ENCODE peak calls at places on chromosomes 3 and 15, in six cellular contexts. E, O, B, D, U and R are unnamed samples.

GRCh38 chr15:29364429-29365078 is 94.9 kb upstream of the NSMCE3 start:
- DNase-seq in U (no peak), D (peak; percentile 4), B (peak; percentile 86), O (peak; percentile 33), E (no peak), R (no peak)

GRCh38 chr3:69085543-69086132 is 901 bp downstream of the ARL6IP5 start:
- DNase-seq in E (no peak), D (no peak), O (no peak), B (no peak), U (no peak), R (peak; percentile 35)

GRCh38 chr3:141330235-141330634 is 38.1 kb upstream of the ZBTB38 start:
- DNase-seq in E (no peak), D (no peak), U (peak; percentile 38), B (no peak), O (no peak), R (no peak)

GRCh38 chr3:15815696-15816095 is 17.9 kb upstream of the ANKRD28 start:
- DNase-seq in B (peak; percentile 88), O (peak; percentile 21), E (no peak), U (no peak), D (peak; percentile 30), R (peak; percentile 9)

GRCh38 chr15:63380828-63381282 is 791 bp downstream of the CA12 start:
- DNase-seq in O (no peak), B (no peak), E (no peak), D (no peak), U (no peak), R (no peak)

GRCh38 chr3:32410367-32411246 is 19.0 kb downstream of the CMTM7 start:
- DNase-seq in B (no peak), O (no peak), U (no peak), D (no peak), E (no peak), R (no peak)

GRCh38 chr3:127218457-127218922 is 25.6 kb downstream of the PRR23E start:
- DNase-seq in D (no peak), U (no peak), E (no peak), O (no peak), B (no peak), R (no peak)

GRCh38 chr15:61685513-61685912 is 374.7 kb downstream of the VPS13C start:
- DNase-seq in E (no peak), U (no peak), O (no peak), B (no peak), D (no peak), R (no peak)

GRCh38 chr15:43105077-43105769 is 615 bp downstream of the UBR1 start:
- DNase-seq in O (peak; percentile 7), U (peak; percentile 34), D (peak; percentile 9), E (no peak), B (peak; percentile 5), R (peak; percentile 21)

GRCh38 chr15:65077981-65078352 is 1.4 kb downstream of the KBTBD13 start:
- DNase-seq in O (peak; percentile 91), U (no peak), D (no peak), B (no peak), E (no peak), R (peak; percentile 61)

GRCh38 chr15:69403611-69404010 is 10.5 kb upstream of the KIF23 start:
- DNase-seq in O (no peak), D (no peak), B (peak; percentile 94), U (no peak), E (no peak), R (no peak)

GRCh38 chr15:40930430-40931299 is 1.5 kb downstream of the DLL4 start:
- DNase-seq in B (peak; percentile 51), U (peak; percentile 83), D (peak; percentile 47), E (no peak), O (no peak), R (peak; percentile 86)

DNA sequence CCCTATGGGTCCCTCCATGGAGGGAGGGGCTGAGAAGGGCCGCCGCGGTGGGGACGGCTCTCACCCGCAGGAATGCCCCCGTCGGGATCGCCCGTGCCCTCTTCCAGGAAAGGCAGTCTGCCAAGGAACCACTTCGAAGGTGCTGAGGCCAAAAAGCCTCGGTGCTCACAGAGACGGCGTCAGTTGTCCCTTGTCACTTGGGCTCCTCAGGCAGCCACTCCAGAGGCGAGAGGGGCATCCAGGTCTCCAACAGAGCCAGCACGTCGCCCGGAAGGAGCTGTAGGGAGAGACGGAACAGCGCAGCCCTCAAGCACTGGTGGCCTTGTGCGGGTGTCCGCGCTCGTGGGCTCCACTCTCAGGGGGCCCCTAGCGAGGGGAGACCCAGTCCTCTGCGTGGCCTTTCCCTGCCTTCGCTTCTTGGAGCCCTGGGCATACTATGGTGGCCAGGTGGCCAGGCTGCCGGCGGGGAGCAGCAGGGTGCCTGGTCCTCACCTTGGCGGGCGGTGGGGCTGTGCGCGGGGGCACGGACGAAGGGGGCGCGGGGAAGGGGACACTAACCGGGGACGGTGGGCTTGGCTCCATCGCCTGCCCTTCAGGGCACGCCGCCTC is 994 bp downstream of the MESP1 start:
- DNase-seq in B (no peak), D (no peak), E (no peak), U (no peak), O (no peak), R (no peak)
- TF ChIP-seq SMC3 in B (no peak), D (no peak), E (no peak), U (no peak), O (no peak), R (no peak)

GRCh38 chr3:177448987-177449975 is 252.0 kb upstream of the TBL1XR1 start:
- DNase-seq in E (peak; percentile 36), D (peak; percentile 58), U (no peak), B (peak; percentile 78), O (no peak), R (no peak)

GRCh38 chr3:177453087-177453844 is 256.0 kb upstream of the TBL1XR1 start:
- DNase-seq in O (no peak), E (no peak), B (no peak), U (no peak), D (no peak), R (no peak)

GRCh38 chr3:177451277-177451880 is 254.1 kb upstream of the TBL1XR1 start:
- DNase-seq in D (peak; percentile 59), E (no peak), B (no peak), U (no peak), O (no peak), R (no peak)

GRCh38 chr3:177451940-177452484 is 254.7 kb upstream of the TBL1XR1 start:
- DNase-seq in U (no peak), B (peak; percentile 72), E (no peak), D (peak; percentile 41), O (no peak), R (peak; percentile 36)

DNA sequence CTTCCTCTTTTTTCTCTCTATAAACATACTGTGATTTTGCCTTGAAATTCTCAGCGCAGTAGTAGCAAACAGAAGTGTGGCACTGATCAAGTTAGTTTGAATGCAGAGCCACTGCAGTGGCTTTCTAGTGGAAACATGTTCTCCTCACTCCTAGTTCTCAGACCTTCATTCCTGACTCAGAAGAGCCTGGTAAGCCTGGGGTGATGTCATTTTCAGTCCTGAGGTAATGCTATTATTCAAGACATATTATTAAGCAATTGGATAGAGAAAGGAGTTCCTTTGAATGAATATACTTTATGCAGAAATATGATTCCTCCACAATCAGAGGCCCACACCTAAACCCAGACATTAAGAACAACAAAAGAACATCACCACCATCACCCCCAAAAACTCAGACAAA is 255.2 kb upstream of the TBL1XR1 start:
- DNase-seq in D (no peak), B (peak; percentile 94), U (no peak), O (no peak), E (no peak), R (no peak)
- TF ChIP-seq SMC3 in D (no peak), B (no peak), U (no peak), O (no peak), E (no peak), R (no peak)

GRCh38 chr3:11507719-11508118 is 136.0 kb downstream of the VGLL4 start:
- DNase-seq in D (no peak), E (no peak), U (peak; percentile 64), B (peak; percentile 59), O (no peak), R (no peak)
- TF ChIP-seq SMC3 in D (no peak), E (no peak), U (no peak), B (no peak), O (no peak), R (no peak)

DNA sequence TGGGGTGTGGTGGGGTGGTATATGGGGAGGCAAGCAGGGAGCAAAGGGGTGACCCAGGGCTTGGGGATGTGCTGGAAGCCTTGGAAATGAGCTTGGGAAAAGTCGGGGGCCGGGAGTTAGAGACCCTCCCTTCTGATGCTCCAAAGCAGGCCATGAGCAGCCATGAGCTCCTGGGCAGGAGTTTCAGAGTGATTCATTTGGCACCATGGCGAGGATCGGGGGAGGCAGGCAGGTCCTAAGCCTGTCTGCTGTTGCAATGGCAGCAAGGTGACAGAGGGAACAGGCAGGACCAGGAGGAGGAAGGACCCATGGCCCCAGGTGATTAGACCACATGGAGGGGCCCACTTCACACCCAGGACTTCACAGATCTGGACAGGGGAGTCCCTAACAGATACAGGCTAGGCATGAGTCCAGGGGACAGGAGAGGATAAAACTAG is 21.3 kb downstream of the RGMA start:
- DNase-seq in U (no peak), E (no peak), O (no peak), D (no peak), B (no peak), R (no peak)
- TF ChIP-seq SMC3 in U (no peak), E (no peak), O (no peak), D (no peak), B (no peak), R (no peak)